ENCODE peak calls at places on chromosomes 7 and 10, in four cellular contexts. One of them, this sample, is unnamed.

GRCh38 chr7:26625286-26625685 is 239.1 kb downstream of the SKAP2 start:
- DNase-seq in psoas muscle: no peak
- DNase-seq in hepatocyte: no peak
- DNase-seq in A549: no peak
- DNase-seq in this sample: no peak

GRCh38 chr7:151628846-151629604 is 109.3 kb upstream of the RHEB start:
- DNase-seq in A549: no peak
- DNase-seq in psoas muscle: no peak
- DNase-seq in hepatocyte: no peak
- DNase-seq in this sample: no peak

GRCh38 chr10:78516741-78517140 is 483.1 kb downstream of the RPS24 start:
- DNase-seq in A549: no peak
- DNase-seq in psoas muscle: no peak
- DNase-seq in hepatocyte: peak; percentile 27
- DNase-seq in this sample: no peak

GRCh38 chr7:112763298-112763697 is 26.9 kb downstream of the TMEM168 start:
- DNase-seq in psoas muscle: no peak
- DNase-seq in hepatocyte: no peak
- DNase-seq in A549: no peak
- DNase-seq in this sample: no peak

GRCh38 chr7:81457858-81458522 is 311.9 kb downstream of the HGF start:
- DNase-seq in psoas muscle: no peak
- DNase-seq in A549: peak; percentile 50
- DNase-seq in hepatocyte: peak; percentile 70
- DNase-seq in this sample: no peak

GRCh38 chr7:114415054-114415997 is 711 bp downstream of the FOXP2 start:
- DNase-seq in hepatocyte: no peak
- DNase-seq in psoas muscle: no peak
- DNase-seq in A549: no peak
- DNase-seq in this sample: no peak

GRCh38 chr7:95758187-95758586 is 14.2 kb upstream of the DYNC1I1 start:
- DNase-seq in A549: no peak
- DNase-seq in psoas muscle: no peak
- DNase-seq in hepatocyte: no peak
- DNase-seq in this sample: no peak

GRCh38 chr7:28793383-28793782 is 164.7 kb downstream of the TRIL start:
- DNase-seq in hepatocyte: no peak
- DNase-seq in A549: no peak
- DNase-seq in psoas muscle: peak; percentile 73
- DNase-seq in this sample: no peak

GRCh38 chr7:1158203-1159126 is 1.5 kb downstream of the ZFAND2A start:
- DNase-seq in psoas muscle: no peak
- DNase-seq in A549: no peak
- DNase-seq in hepatocyte: no peak
- DNase-seq in this sample: no peak

GRCh38 chr7:81604075-81604807 is 165.6 kb downstream of the HGF start:
- DNase-seq in A549: peak; percentile 34
- DNase-seq in hepatocyte: no peak
- DNase-seq in psoas muscle: no peak
- DNase-seq in this sample: no peak

GRCh38 chr10:76192694-76193304 is 761.4 kb downstream of the LRMDA start:
- DNase-seq in psoas muscle: no peak
- DNase-seq in A549: no peak
- DNase-seq in hepatocyte: no peak
- DNase-seq in this sample: no peak

GRCh38 chr10:121597504-121598241 is 571 bp downstream of the FGFR2 start:
- DNase-seq in hepatocyte: peak; percentile 39
- DNase-seq in A549: no peak
- DNase-seq in psoas muscle: no peak
- DNase-seq in this sample: peak; percentile 28

GRCh38 chr10:104028146-104028545 is 57.5 kb downstream of the COL17A1 start:
- DNase-seq in psoas muscle: no peak
- DNase-seq in hepatocyte: peak; percentile 45
- DNase-seq in A549: peak; percentile 59
- DNase-seq in this sample: peak; percentile 38

GRCh38 chr10:3467052-3467906 is 294.7 kb upstream of the PITRM1 start:
- DNase-seq in A549: peak; percentile 98
- DNase-seq in psoas muscle: peak; percentile 90
- DNase-seq in hepatocyte: peak; percentile 44
- DNase-seq in this sample: no peak
- TF ChIP-seq CTCF in A549: peak; percentile 91
- TF ChIP-seq CTCF in psoas muscle: peak; percentile 60
- TF ChIP-seq CTCF in hepatocyte: peak; percentile 30
- TF ChIP-seq CTCF in this sample: no peak

GRCh38 chr10:53598914-53599313 is 826.3 kb upstream of the MBL2 start:
- DNase-seq in psoas muscle: no peak
- DNase-seq in A549: no peak
- DNase-seq in hepatocyte: no peak
- DNase-seq in this sample: no peak

GRCh38 chr10:53601260-53601875 is 828.8 kb upstream of the MBL2 start:
- DNase-seq in hepatocyte: peak; percentile 75
- DNase-seq in A549: peak; percentile 40
- DNase-seq in psoas muscle: no peak
- DNase-seq in this sample: no peak

DNA sequence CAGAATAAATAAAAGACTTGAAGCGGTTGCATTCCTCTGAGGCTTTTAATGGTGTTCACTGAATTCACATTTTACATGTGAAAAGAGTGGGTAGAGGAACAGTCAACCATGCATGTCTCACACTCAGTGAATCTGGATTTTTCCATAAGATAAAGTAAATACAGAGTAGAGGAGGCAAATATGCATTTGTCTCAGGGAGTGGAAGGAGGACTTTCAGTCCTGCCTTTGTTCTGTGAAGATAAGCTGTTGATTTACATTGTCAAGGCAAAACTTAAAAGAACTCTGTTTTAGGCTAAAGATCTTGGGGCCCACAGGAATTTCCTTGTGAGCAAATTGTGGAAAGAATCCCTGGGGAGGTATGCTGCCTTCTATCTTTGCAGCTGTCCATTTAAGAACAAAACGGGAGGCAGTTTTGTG is 825.3 kb upstream of the MBL2 start:
- DNase-seq in psoas muscle: no peak
- DNase-seq in hepatocyte: peak; percentile 5
- DNase-seq in A549: no peak
- DNase-seq in this sample: no peak
- TF ChIP-seq CTCF in psoas muscle: no peak
- TF ChIP-seq CTCF in hepatocyte: no peak
- TF ChIP-seq CTCF in A549: no peak
- TF ChIP-seq CTCF in this sample: no peak

DNA sequence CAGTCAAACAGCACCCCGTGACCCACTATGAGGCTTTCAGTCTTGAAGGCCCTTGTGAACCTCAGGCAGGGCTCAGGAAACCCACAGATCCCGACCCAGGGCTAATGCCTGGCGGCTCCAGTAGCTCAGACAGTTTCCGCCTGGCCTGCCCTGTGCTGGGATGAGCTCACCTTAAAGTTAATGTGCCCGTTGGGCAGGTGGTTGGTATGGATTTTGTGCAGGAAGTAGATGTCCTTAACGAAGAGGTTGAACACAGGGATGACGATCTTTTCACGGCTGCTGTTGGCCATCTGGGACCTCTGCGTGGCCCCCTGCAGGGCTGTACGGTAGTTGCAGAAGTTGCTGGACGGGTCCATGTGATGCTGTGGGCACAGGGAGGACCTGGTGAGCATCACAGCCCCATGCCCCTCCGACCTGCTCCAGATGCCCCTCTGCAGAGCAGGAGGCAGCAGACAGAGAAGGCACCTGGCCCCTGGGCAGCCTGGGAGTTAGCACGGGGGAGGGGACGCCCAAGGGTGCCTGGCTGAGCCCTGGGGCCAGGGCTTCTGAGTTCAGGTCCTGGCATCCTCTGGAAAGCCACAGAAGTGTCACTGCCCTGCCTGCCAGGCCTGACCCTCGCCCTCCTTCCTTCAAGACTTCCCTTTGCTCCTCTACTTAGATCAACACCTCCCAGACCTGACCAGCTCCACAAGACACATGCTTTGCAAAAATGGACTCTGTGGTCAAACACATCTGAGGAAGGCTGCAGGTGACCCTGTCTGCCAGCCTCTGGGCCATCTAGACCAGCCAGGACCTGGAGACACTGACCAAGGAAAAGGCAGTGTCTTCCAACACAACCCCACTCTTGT is 59.8 kb downstream of the CSGALNACT2 start:
- DNase-seq in A549: peak; percentile 23
- DNase-seq in psoas muscle: peak; percentile 36
- DNase-seq in hepatocyte: no peak
- DNase-seq in this sample: peak; percentile 60
- TF ChIP-seq CTCF in A549: no peak
- TF ChIP-seq CTCF in psoas muscle: no peak
- TF ChIP-seq CTCF in hepatocyte: no peak
- TF ChIP-seq CTCF in this sample: peak; percentile 50

DNA sequence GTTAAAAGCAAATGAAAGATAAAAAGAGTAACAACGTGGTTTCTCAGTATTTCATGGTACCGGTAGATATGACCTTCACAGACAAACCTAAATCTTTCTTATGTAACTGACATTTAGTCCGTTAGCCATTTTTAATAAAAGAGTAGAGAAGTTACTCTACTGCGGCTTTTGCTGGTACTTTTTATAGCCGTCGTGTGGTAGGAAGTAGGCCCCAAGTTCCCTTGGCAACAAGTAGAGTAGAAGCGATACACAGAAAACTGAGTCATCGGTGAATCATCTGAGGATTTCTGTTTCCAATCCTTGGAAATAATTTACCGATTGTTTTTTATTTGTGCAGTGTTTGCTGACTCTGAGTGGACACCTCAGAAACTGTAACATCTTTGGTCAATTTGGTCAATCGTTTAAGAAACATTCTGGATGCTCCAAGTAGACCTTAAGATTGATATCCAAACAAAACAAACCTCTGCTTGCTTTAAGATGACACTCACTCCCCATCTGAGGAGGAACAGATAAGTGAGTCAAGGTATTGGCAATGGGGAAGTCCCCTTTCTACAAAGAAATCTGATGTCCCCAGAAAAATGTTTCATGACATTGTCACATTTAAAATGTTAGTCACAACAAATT is 63.9 kb upstream of the AHR start:
- DNase-seq in psoas muscle: no peak
- DNase-seq in hepatocyte: peak; percentile 85
- DNase-seq in A549: peak; percentile 87
- DNase-seq in this sample: no peak
- TF ChIP-seq CTCF in psoas muscle: no peak
- TF ChIP-seq CTCF in hepatocyte: no peak
- TF ChIP-seq CTCF in A549: no peak
- TF ChIP-seq CTCF in this sample: no peak

GRCh38 chr7:144454256-144455039 is 51.0 kb upstream of the NOBOX start:
- DNase-seq in hepatocyte: no peak
- DNase-seq in A549: no peak
- DNase-seq in psoas muscle: no peak
- DNase-seq in this sample: no peak
- TF ChIP-seq CTCF in hepatocyte: peak; percentile 44
- TF ChIP-seq CTCF in A549: no peak
- TF ChIP-seq CTCF in psoas muscle: peak; percentile 8
- TF ChIP-seq CTCF in this sample: no peak

GRCh38 chr7:121561717-121562116 is 165.6 kb upstream of the FAM3C start:
- DNase-seq in psoas muscle: no peak
- DNase-seq in A549: no peak
- DNase-seq in hepatocyte: no peak
- DNase-seq in this sample: no peak

GRCh38 chr7:121562274-121562673 is 166.2 kb upstream of the FAM3C start:
- DNase-seq in A549: no peak
- DNase-seq in hepatocyte: no peak
- DNase-seq in psoas muscle: no peak
- DNase-seq in this sample: no peak

GRCh38 chr7:121557034-121557892 is 161.2 kb upstream of the FAM3C start:
- DNase-seq in hepatocyte: no peak
- DNase-seq in psoas muscle: no peak
- DNase-seq in A549: no peak
- DNase-seq in this sample: no peak

GRCh38 chr7:121555558-121555957 is 159.4 kb upstream of the FAM3C start:
- DNase-seq in A549: no peak
- DNase-seq in hepatocyte: no peak
- DNase-seq in psoas muscle: no peak
- DNase-seq in this sample: no peak

DNA sequence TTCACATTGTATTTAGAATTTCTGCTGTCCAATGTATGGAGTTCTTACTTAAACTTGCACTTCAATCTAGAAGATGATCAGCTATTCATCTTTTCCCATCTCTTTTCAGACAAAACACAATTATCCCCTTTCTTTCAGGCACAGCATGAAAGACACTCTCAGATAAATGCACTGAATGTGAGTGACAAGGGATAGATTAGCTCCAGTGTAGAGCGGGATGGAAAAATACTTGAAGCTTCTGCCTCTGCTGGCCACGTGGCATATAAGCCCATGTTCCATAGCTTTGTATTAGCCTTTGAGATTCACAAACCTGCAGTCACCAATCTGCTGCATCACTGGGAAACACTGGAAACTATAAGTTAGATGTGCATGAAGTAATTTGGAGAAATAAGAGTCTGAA is 162.2 kb upstream of the FAM3C start:
- DNase-seq in hepatocyte: no peak
- DNase-seq in A549: no peak
- DNase-seq in psoas muscle: no peak
- DNase-seq in this sample: no peak
- TF ChIP-seq CTCF in hepatocyte: no peak
- TF ChIP-seq CTCF in A549: no peak
- TF ChIP-seq CTCF in psoas muscle: no peak
- TF ChIP-seq CTCF in this sample: no peak

GRCh38 chr7:97872025-97872669 is at the start of gene ASNS:
- DNase-seq in A549: peak; percentile 96
- DNase-seq in psoas muscle: peak; percentile 91
- DNase-seq in hepatocyte: peak; percentile 95
- DNase-seq in this sample: peak; percentile 84
- TF ChIP-seq CTCF in A549: no peak
- TF ChIP-seq CTCF in psoas muscle: no peak
- TF ChIP-seq CTCF in hepatocyte: no peak
- TF ChIP-seq CTCF in this sample: no peak

GRCh38 chr7:107661081-107661864 is 645 bp downstream of the SLC26A4 start:
- DNase-seq in hepatocyte: peak; percentile 73
- DNase-seq in A549: peak; percentile 60
- DNase-seq in psoas muscle: peak; percentile 63
- DNase-seq in this sample: peak; percentile 53
- TF ChIP-seq CTCF in hepatocyte: no peak
- TF ChIP-seq CTCF in A549: no peak
- TF ChIP-seq CTCF in psoas muscle: no peak
- TF ChIP-seq CTCF in this sample: no peak

DNA sequence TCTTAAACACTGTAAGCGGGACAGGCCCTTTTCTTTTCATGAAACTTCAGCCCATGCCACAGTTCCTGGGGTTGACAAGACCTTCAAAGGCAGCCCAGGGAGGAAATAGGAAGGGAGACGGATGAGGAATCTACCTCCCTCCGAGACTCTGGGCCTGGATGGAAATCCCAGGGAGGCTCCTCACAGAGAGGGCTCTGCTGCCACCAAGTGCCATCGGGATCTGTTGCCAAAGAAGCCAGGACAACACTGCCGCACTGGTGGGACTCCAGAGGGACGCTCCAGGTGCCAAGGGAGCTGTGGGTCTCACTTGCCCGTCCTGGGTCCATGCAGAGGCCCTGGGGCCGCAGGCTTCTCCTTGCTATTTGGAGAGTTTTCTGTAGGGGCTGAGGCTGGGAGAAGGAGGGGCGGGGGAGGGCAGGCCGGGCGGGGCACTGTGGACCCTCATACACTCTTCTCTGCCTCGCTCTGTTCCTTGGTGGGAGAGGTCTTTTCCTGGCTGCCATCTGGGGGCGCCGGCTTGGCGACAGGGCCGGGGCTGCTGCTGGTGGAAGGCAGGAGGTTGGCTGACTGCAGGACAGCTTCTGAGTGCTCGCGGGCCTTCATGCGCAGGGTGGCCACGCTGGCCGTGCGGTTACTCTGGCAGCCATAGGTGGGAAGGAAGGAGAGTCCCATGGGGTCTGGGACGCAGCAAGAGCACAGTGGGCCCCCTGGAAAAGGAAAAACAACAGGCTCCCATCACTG is 30.0 kb downstream of the DRGX start:
- DNase-seq in hepatocyte: no peak
- DNase-seq in psoas muscle: no peak
- DNase-seq in A549: no peak
- DNase-seq in this sample: peak; percentile 40
- TF ChIP-seq CTCF in hepatocyte: no peak
- TF ChIP-seq CTCF in psoas muscle: no peak
- TF ChIP-seq CTCF in A549: no peak
- TF ChIP-seq CTCF in this sample: no peak

This sample was measured in endothelial cell.